ENCODE peak calls at places on chromosomes 4 and X, in six cellular contexts. K is GM23338, F is B cell, I is EL, Z is fibroblast of pulmonary artery, C is H9. Y is an unnamed sample.

GRCh38 chrX:19137064-19137463 is 14.8 kb upstream of the ADGRG2 start:
- DNase-seq in K (no peak), F (no peak), I (no peak), Z (no peak), C (no peak), Y (no peak)

GRCh38 chr4:5137927-5138326 is 86.6 kb downstream of the STK32B start:
- DNase-seq in K (no peak), F (no peak), I (no peak), Z (no peak), C (no peak), Y (no peak)

GRCh38 chr4:112029642-112030235 is 115.5 kb upstream of the FAM241A start:
- DNase-seq in K (no peak), F (no peak), I (peak), Z (no peak), C (no peak), Y (no peak)

GRCh38 chr4:1731180-1731579 is 9.9 kb downstream of the TACC3 start:
- DNase-seq in K (no peak), F (no peak), I (no peak), Z (no peak), C (no peak), Y (no peak)

GRCh38 chr4:153140294-153140693 is 63.9 kb upstream of the TRIM2 start:
- DNase-seq in K (no peak), F (no peak), I (peak), Z (no peak), C (no peak), Y (no peak)

GRCh38 chr4:182143086-182143821 is 99.9 kb upstream of the TENM3 start:
- DNase-seq in K (peak), F (no peak), I (peak), Z (peak), C (no peak), Y (no peak)

GRCh38 chrX:38968344-38968743 is 167.1 kb downstream of the MID1IP1 start:
- DNase-seq in K (no peak), F (no peak), I (no peak), Z (peak), C (no peak), Y (no peak)

GRCh38 chr4:73780243-73780642 is 39.9 kb downstream of the CXCL8 start:
- DNase-seq in K (no peak), F (no peak), I (no peak), Z (no peak), C (no peak), Y (no peak)

GRCh38 chrX:135528274-135528673 is 7.8 kb downstream of the INTS6L start:
- DNase-seq in K (no peak), F (no peak), I (no peak), Z (no peak), C (no peak), Y (no peak)

GRCh38 chrX:43121637-43122036 is 343.7 kb upstream of the PPP1R2C start:
- DNase-seq in K (peak), F (peak), I (no peak), Z (peak), C (no peak), Y (no peak)

GRCh38 chr4:111699163-111699562 is 446.1 kb upstream of the FAM241A start:
- DNase-seq in K (no peak), F (no peak), I (no peak), Z (no peak), C (no peak), Y (no peak)

GRCh38 chr4:185738851-185739250 is 73.1 kb downstream of the SORBS2 start:
- DNase-seq in K (no peak), F (no peak), I (no peak), Z (no peak), C (no peak), Y (no peak)

GRCh38 chr4:2685541-2685940 is 70.6 kb downstream of the TNIP2 start:
- DNase-seq in K (no peak), F (no peak), I (peak), Z (no peak), C (no peak), Y (no peak)

GRCh38 chrX:154695913-154696312 is 42.5 kb upstream of the CTAG2 start:
- DNase-seq in K (no peak), F (no peak), I (no peak), Z (peak), C (no peak), Y (no peak)

GRCh38 chr4:98720871-98721480 is 62.6 kb upstream of the TSPAN5 start:
- DNase-seq in K (no peak), F (no peak), I (peak), Z (no peak), C (no peak), Y (no peak)

GRCh38 chr4:163810757-163811156 is 316.3 kb downstream of the TMA16 start:
- DNase-seq in K (no peak), F (peak), I (no peak), Z (no peak), C (no peak), Y (no peak)

GRCh38 chrX:18596096-18596495 is 75.8 kb downstream of the RS1 start:
- DNase-seq in K (no peak), F (no peak), I (no peak), Z (no peak), C (no peak), Y (no peak)

GRCh38 chrX:40117715-40118285 is 20.0 kb upstream of the BCOR start:
- DNase-seq in K (no peak), F (no peak), I (no peak), Z (no peak), C (no peak), Y (no peak)

GRCh38 chrX:132443736-132444135 is 45.1 kb downstream of the MBNL3 start:
- DNase-seq in K (no peak), F (no peak), I (no peak), Z (no peak), C (no peak), Y (no peak)

GRCh38 chr4:183716302-183716701 is 57.2 kb downstream of the TRAPPC11 start:
- DNase-seq in K (no peak), F (no peak), I (no peak), Z (no peak), C (no peak), Y (no peak)

GRCh38 chr4:124067031-124067430 is 645.5 kb downstream of the ANKRD50 start:
- DNase-seq in K (no peak), F (no peak), I (no peak), Z (no peak), C (no peak), Y (no peak)

GRCh38 chr4:28709821-28710330 is 1849.2 kb downstream of the STIM2 start:
- DNase-seq in K (no peak), F (no peak), I (peak), Z (peak), C (no peak), Y (no peak)

GRCh38 chr4:38745881-38746280 is 36.9 kb downstream of the TLR10 start:
- DNase-seq in K (no peak), F (no peak), I (no peak), Z (no peak), C (no peak), Y (no peak)

GRCh38 chr4:132330994-132331393 is 818.1 kb upstream of the PCDH10 start:
- DNase-seq in K (peak), F (no peak), I (no peak), Z (no peak), C (no peak), Y (no peak)

GRCh38 chr4:2186133-2186864 is 55.6 kb downstream of the HAUS3 start:
- DNase-seq in K (peak), F (no peak), I (peak), Z (peak), C (peak), Y (no peak)

GRCh38 chr4:155609455-155610059 is 57.1 kb upstream of the GUCY1A1 start:
- DNase-seq in K (no peak), F (no peak), I (peak), Z (no peak), C (no peak), Y (no peak)

GRCh38 chr4:6926681-6927478 is 17.3 kb downstream of the TBC1D14 start:
- DNase-seq in K (no peak), F (no peak), I (no peak), Z (peak), C (no peak), Y (no peak)

GRCh38 chrX:39491548-39492297 is 606.0 kb downstream of the BCOR start:
- DNase-seq in K (no peak), F (peak), I (no peak), Z (no peak), C (no peak), Y (no peak)

GRCh38 chr4:42641696-42642095 is 15.2 kb downstream of the ATP8A1 start:
- DNase-seq in K (no peak), F (no peak), I (no peak), Z (no peak), C (no peak), Y (no peak)

GRCh38 chr4:142248946-142249345 is 597.2 kb downstream of the INPP4B start:
- DNase-seq in K (no peak), F (no peak), I (peak), Z (peak), C (no peak), Y (no peak)

GRCh38 chr4:72744103-72744725 is 175.2 kb upstream of the ADAMTS3 start:
- DNase-seq in K (no peak), F (no peak), I (no peak), Z (peak), C (no peak), Y (peak)

GRCh38 chr4:169663894-169664293 is 43.5 kb downstream of the CLCN3 start:
- DNase-seq in K (no peak), F (no peak), I (no peak), Z (peak), C (no peak), Y (no peak)

GRCh38 chrX:66200855-66201795 is 37.1 kb downstream of the HEPH start:
- DNase-seq in K (peak), F (peak), I (peak), Z (peak), C (no peak), Y (no peak)

GRCh38 chr4:154332681-154333421 is 158.7 kb downstream of the DCHS2 start:
- DNase-seq in K (peak), F (peak), I (no peak), Z (peak), C (peak), Y (no peak)

GRCh38 chrX:117996918-117997480 is 119.6 kb downstream of the KLHL13 start:
- DNase-seq in K (peak), F (no peak), I (no peak), Z (peak), C (no peak), Y (no peak)

GRCh38 chrX:10240918-10241317 is 84.1 kb downstream of the CLCN4 start:
- DNase-seq in K (no peak), F (no peak), I (peak), Z (peak), C (no peak), Y (no peak)

GRCh38 chr4:178136736-178137345 is 694.6 kb upstream of the AGA start:
- DNase-seq in K (no peak), F (no peak), I (no peak), Z (no peak), C (no peak), Y (no peak)

GRCh38 chrX:20363003-20363674 is 96.4 kb upstream of the RPS6KA3 start:
- DNase-seq in K (no peak), F (no peak), I (no peak), Z (no peak), C (no peak), Y (no peak)

GRCh38 chrX:16487620-16488380 is 162.2 kb upstream of the S100G start:
- DNase-seq in K (no peak), F (no peak), I (peak), Z (peak), C (no peak), Y (no peak)

Y was measured in breast epithelium.